ENCODE peak calls at places on chromosome 10, in four cellular contexts. One of them, this sample, is unnamed.
A peak's percentile ranks its signal among the peaks of the same experiment; 100 is the strongest.

GRCh38 chr10:125005312-125006187 is 63.6 kb downstream of the ZRANB1 start:
- DNase-seq in HFFc6: no peak
- DNase-seq in left ventricle myocardium inferior: no peak
- DNase-seq in Panc1: no peak
- DNase-seq in this sample: no peak

GRCh38 chr10:60032723-60033122 is 126.4 kb upstream of the CCDC6 start:
- DNase-seq in HFFc6: peak; percentile 38
- DNase-seq in left ventricle myocardium inferior: no peak
- DNase-seq in Panc1: peak; percentile 38
- DNase-seq in this sample: no peak

GRCh38 chr10:21265622-21266021 is 259.9 kb downstream of the SKIDA1 start:
- DNase-seq in HFFc6: peak; percentile 54
- DNase-seq in left ventricle myocardium inferior: no peak
- DNase-seq in Panc1: no peak
- DNase-seq in this sample: no peak

GRCh38 chr10:74593470-74593869 is 232.9 kb upstream of the KAT6B start:
- DNase-seq in Panc1: peak; percentile 8
- DNase-seq in left ventricle myocardium inferior: no peak
- DNase-seq in HFFc6: peak; percentile 69
- DNase-seq in this sample: no peak

GRCh38 chr10:91146146-91146545 is 74.3 kb upstream of the PCGF5 start:
- DNase-seq in left ventricle myocardium inferior: no peak
- DNase-seq in Panc1: no peak
- DNase-seq in HFFc6: no peak
- DNase-seq in this sample: no peak

GRCh38 chr10:6885284-6885683 is 305.2 kb upstream of the PRKCQ start:
- DNase-seq in Panc1: no peak
- DNase-seq in HFFc6: no peak
- DNase-seq in left ventricle myocardium inferior: no peak
- DNase-seq in this sample: no peak

GRCh38 chr10:52999681-53000080 is 227.1 kb upstream of the MBL2 start:
- DNase-seq in Panc1: no peak
- DNase-seq in left ventricle myocardium inferior: no peak
- DNase-seq in HFFc6: no peak
- DNase-seq in this sample: no peak

GRCh38 chr10:63503395-63503794 is 17.8 kb upstream of the REEP3 start:
- DNase-seq in Panc1: no peak
- DNase-seq in HFFc6: no peak
- DNase-seq in left ventricle myocardium inferior: no peak
- DNase-seq in this sample: no peak

GRCh38 chr10:132394936-132395703 is 1.9 kb upstream of the PWWP2B start:
- DNase-seq in left ventricle myocardium inferior: peak; percentile 14
- DNase-seq in HFFc6: no peak
- DNase-seq in Panc1: no peak
- DNase-seq in this sample: no peak

GRCh38 chr10:77890097-77890496 is 36.5 kb downstream of the DLG5 start:
- DNase-seq in left ventricle myocardium inferior: no peak
- DNase-seq in HFFc6: no peak
- DNase-seq in Panc1: no peak
- DNase-seq in this sample: no peak

GRCh38 chr10:19713800-19714525 is 102.3 kb upstream of the PLXDC2 start:
- DNase-seq in left ventricle myocardium inferior: no peak
- DNase-seq in HFFc6: no peak
- DNase-seq in Panc1: no peak
- DNase-seq in this sample: no peak

GRCh38 chr10:96740579-96741281 is 20.4 kb upstream of the PIK3AP1 start:
- DNase-seq in HFFc6: no peak
- DNase-seq in Panc1: no peak
- DNase-seq in left ventricle myocardium inferior: peak; percentile 63
- DNase-seq in this sample: no peak

GRCh38 chr10:31296754-31297153 is 22.3 kb upstream of the ZEB1 start:
- DNase-seq in Panc1: no peak
- DNase-seq in left ventricle myocardium inferior: no peak
- DNase-seq in HFFc6: peak; percentile 25
- DNase-seq in this sample: no peak

GRCh38 chr10:110664483-110665420 is 20.6 kb downstream of the RBM20 start:
- DNase-seq in HFFc6: peak; percentile 80
- DNase-seq in left ventricle myocardium inferior: no peak
- DNase-seq in Panc1: peak; percentile 64
- DNase-seq in this sample: peak; percentile 78

GRCh38 chr10:102230264-102230860 is 4.3 kb downstream of the ELOVL3 start:
- DNase-seq in Panc1: no peak
- DNase-seq in HFFc6: no peak
- DNase-seq in left ventricle myocardium inferior: peak; percentile 31
- DNase-seq in this sample: no peak

GRCh38 chr10:132105302-132105995 is 39.7 kb downstream of the JAKMIP3 start:
- DNase-seq in HFFc6: no peak
- DNase-seq in Panc1: no peak
- DNase-seq in left ventricle myocardium inferior: no peak
- DNase-seq in this sample: no peak

GRCh38 chr10:62589689-62590088 is 214.8 kb upstream of the ADO start:
- DNase-seq in Panc1: no peak
- DNase-seq in HFFc6: no peak
- DNase-seq in left ventricle myocardium inferior: no peak
- DNase-seq in this sample: no peak

GRCh38 chr10:75476569-75476968 is 45.1 kb downstream of the LRMDA start:
- DNase-seq in Panc1: no peak
- DNase-seq in left ventricle myocardium inferior: no peak
- DNase-seq in HFFc6: no peak
- DNase-seq in this sample: no peak

GRCh38 chr10:5960070-5960972 is 17.0 kb downstream of the IL15RA start:
- DNase-seq in Panc1: no peak
- DNase-seq in HFFc6: no peak
- DNase-seq in left ventricle myocardium inferior: no peak
- DNase-seq in this sample: no peak

GRCh38 chr10:61325183-61325582 is 128.0 kb downstream of the TMEM26 start:
- DNase-seq in Panc1: no peak
- DNase-seq in left ventricle myocardium inferior: no peak
- DNase-seq in HFFc6: no peak
- DNase-seq in this sample: no peak

GRCh38 chr10:71302874-71303568 is 16.0 kb upstream of the SLC29A3 start:
- DNase-seq in left ventricle myocardium inferior: no peak
- DNase-seq in Panc1: peak; percentile 24
- DNase-seq in HFFc6: peak; percentile 33
- DNase-seq in this sample: peak; percentile 27
- TF ChIP-seq CTCF in left ventricle myocardium inferior: peak; percentile 62
- TF ChIP-seq CTCF in Panc1: peak; percentile 88
- TF ChIP-seq CTCF in HFFc6: peak; percentile 77
- TF ChIP-seq CTCF in this sample: peak; percentile 60

DNA sequence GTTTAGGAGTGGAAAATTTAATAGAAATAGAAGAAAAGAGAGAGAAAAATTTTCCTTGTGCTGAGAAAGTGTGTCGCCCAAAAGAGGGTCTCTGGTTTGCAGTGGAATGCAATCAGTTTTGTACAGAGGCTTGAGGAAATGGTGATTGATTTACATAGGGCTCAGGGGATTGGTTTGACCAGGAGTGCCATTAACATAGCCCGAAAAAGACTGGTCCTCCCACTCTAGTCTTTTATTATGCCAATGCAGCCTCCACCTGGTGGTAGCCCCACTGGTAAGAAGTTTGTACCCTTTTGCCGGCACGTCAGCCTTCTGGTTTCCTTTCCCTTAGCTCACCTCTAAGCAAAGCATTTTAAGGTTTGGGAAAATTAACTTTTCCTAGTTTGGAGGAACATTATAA is 885.3 kb downstream of the XPNPEP1 start:
- DNase-seq in Panc1: no peak
- DNase-seq in HFFc6: no peak
- DNase-seq in left ventricle myocardium inferior: no peak
- DNase-seq in this sample: no peak
- TF ChIP-seq CTCF in Panc1: no peak
- TF ChIP-seq CTCF in HFFc6: no peak
- TF ChIP-seq CTCF in left ventricle myocardium inferior: no peak
- TF ChIP-seq CTCF in this sample: no peak

GRCh38 chr10:208616-209015 is 73.4 kb downstream of the ZMYND11 start:
- DNase-seq in HFFc6: no peak
- DNase-seq in left ventricle myocardium inferior: no peak
- DNase-seq in Panc1: no peak
- DNase-seq in this sample: no peak

GRCh38 chr10:210297-210696 is 75.0 kb downstream of the ZMYND11 start:
- DNase-seq in HFFc6: no peak
- DNase-seq in left ventricle myocardium inferior: no peak
- DNase-seq in Panc1: no peak
- DNase-seq in this sample: no peak

DNA sequence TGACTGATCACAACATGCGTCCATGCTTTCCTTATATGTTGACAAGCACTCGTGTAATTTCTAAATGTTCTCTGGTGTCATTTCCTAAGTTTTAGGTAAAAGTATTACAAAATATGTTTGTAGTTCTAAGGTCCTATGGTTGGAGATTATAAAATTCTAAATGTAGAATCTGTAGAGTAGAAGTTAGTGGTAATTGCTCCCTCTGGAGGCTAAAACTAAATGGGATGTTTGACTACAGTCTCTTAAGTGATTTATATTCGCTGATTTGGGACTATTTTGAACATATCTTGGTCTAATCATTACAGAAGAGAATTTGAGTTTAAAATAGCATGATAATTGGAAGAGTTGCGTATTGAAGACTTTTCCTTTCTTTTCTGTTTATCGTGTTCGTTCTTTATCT is 74.1 kb downstream of the ZMYND11 start:
- DNase-seq in left ventricle myocardium inferior: no peak
- DNase-seq in Panc1: no peak
- DNase-seq in HFFc6: no peak
- DNase-seq in this sample: no peak
- TF ChIP-seq CTCF in left ventricle myocardium inferior: no peak
- TF ChIP-seq CTCF in Panc1: no peak
- TF ChIP-seq CTCF in HFFc6: peak; percentile 74
- TF ChIP-seq CTCF in this sample: peak; percentile 40

DNA sequence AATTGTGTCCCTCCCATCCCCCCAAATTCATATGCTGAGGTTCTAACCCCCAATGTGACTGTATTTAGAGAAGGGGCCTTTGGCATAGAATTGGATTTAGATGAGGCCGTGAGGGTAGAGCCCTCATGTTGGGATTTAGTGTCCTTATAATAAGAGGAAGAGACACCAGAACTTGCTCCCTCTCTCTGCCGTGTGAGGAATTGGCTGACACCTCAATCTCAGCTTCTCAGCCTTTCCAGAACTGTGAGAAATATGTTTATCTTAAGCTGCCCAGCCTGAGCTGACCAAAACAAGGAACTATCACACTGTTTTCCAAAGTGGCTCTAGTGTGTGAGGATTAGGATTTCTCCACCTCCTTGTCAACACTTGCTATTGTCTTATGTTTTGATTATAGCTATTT is 400.0 kb upstream of the FZD8 start:
- DNase-seq in left ventricle myocardium inferior: no peak
- DNase-seq in Panc1: no peak
- DNase-seq in HFFc6: no peak
- DNase-seq in this sample: no peak
- TF ChIP-seq CTCF in left ventricle myocardium inferior: no peak
- TF ChIP-seq CTCF in Panc1: no peak
- TF ChIP-seq CTCF in HFFc6: no peak
- TF ChIP-seq CTCF in this sample: no peak

DNA sequence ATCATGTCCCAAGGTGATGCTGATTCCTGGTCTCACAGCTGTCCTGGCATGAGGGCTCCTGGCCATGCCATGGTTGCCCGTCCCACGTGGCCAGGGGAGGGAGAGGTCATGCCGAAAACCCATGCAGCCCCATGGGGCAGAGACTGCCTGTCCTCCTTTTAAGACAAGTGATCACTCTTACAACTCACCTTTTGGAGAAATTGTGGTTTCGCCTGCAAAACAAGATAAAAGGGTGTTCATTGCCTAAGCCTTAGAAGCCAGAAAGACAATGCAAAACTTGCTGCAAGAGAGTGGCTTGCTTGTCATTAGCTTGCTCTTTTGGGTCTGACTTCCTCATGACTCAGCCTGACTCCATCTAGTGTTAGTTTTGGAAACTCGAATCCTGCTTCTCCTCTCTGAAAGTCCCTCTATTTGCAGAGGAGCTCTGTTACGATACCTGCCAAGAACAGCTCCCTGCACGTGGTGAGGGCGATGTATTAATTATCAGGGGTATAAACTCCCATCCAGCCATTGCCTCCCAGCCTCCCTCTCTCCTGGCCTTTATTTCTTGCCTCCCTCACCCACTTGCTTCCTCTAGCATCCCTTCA is 26.7 kb downstream of the TMEM273 start:
- DNase-seq in HFFc6: peak; percentile 65
- DNase-seq in Panc1: no peak
- DNase-seq in left ventricle myocardium inferior: no peak
- DNase-seq in this sample: no peak
- TF ChIP-seq CTCF in HFFc6: peak; percentile 72
- TF ChIP-seq CTCF in Panc1: peak; percentile 41
- TF ChIP-seq CTCF in left ventricle myocardium inferior: peak; percentile 63
- TF ChIP-seq CTCF in this sample: peak; percentile 44

DNA sequence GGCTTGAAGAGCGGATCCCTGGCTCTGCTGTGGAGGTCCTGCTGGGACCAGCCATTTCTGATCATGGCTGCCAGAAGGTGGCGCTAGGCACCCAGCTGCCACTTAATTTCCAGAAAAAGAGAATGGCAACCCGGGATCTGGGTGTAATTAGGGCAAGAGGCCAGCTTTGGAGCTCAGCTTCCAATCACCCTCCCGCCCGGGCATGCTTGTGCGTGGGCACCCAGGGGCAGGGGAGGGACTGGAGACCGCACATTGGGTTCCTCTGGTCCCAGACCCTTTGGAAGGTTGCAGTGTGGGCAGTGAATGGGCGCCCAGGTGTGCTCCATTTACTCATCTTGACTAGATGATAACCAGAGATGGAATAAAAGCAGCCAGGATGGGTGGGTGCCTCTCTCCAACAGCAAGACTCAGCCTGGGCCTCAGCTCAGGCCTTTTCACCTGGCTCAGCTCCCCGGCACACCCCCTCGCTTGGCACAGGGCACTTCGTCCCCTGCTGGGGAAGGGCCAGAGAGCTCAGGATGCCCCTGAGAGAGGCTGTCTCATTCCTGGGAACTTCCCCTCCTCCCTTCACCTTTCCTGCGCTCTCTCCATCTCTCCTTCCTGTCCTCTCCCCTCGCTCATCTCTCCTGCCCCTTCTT is 14.7 kb downstream of the FAM241B start:
- DNase-seq in left ventricle myocardium inferior: peak; percentile 40
- DNase-seq in Panc1: no peak
- DNase-seq in HFFc6: peak; percentile 53
- DNase-seq in this sample: peak; percentile 9
- TF ChIP-seq CTCF in left ventricle myocardium inferior: peak; percentile 83
- TF ChIP-seq CTCF in Panc1: peak; percentile 99
- TF ChIP-seq CTCF in HFFc6: peak; percentile 96
- TF ChIP-seq CTCF in this sample: peak; percentile 88

This sample was measured in retinal pigment epithelial cell.